ENCODE peak calls at places on chromosomes 5 and 9, in seven cellular contexts. Q is aorta, T is tibial nerve, M is keratinocyte, C is PC-3, O is kidney epithelial cell, V is hepatocyte. G is an unnamed sample. For H3K27me3, the result is how much of the 10 kb centered on the place peaks cover.

GRCh38 chr9:131402738-131403492 is 9.0 kb downstream of the PRRC2B start:
- DNase-seq in M (no peak), V (peak), Q (peak), T (peak), C (peak), O (peak), G (peak)

GRCh38 chr9:21070171-21070571 is 7.6 kb downstream of the IFNB1 start:
- DNase-seq in C (peak), T (no peak), M (peak), O (peak), V (peak), Q (peak), G (peak)

GRCh38 chr5:179231309-179231708 is 114.0 kb downstream of the ADAMTS2 start:
- DNase-seq in T (no peak), O (no peak), M (no peak), C (no peak), Q (no peak), V (no peak), G (no peak)

GRCh38 chr9:14198544-14199510 is 115.1 kb downstream of the NFIB start:
- DNase-seq in V (no peak), O (no peak), T (peak), Q (peak), M (no peak), C (no peak), G (peak)

GRCh38 chr5:35242695-35243258 is 12.5 kb upstream of the PRLR start:
- DNase-seq in O (no peak), V (no peak), M (no peak), T (no peak), C (no peak), Q (no peak), G (no peak)

GRCh38 chr5:170633235-170634041 is 129.6 kb downstream of the KCNIP1 start:
- DNase-seq in Q (no peak), M (no peak), V (peak), C (peak), O (peak), T (no peak), G (peak)

GRCh38 chr5:160280384-160281090 is 31.8 kb downstream of the CCNJL start:
- DNase-seq in M (no peak), C (no peak), V (no peak), Q (no peak), T (no peak), O (no peak), G (no peak)

GRCh38 chr9:106753155-106753671 is 109.8 kb upstream of the ZNF462 start:
- DNase-seq in Q (no peak), O (no peak), C (no peak), V (no peak), T (no peak), M (no peak), G (no peak)

GRCh38 chr9:98168952-98169488 is 23.4 kb downstream of the CORO2A start:
- DNase-seq in Q (no peak), M (no peak), C (peak), O (no peak), V (peak), T (peak), G (no peak)

GRCh38 chr9:90925581-90926257 is 124.1 kb downstream of the SYK start:
- DNase-seq in O (peak), C (no peak), Q (no peak), M (no peak), V (peak), T (no peak), G (no peak)

GRCh38 chr5:77200663-77201062 is 9.8 kb upstream of the PDE8B start:
- DNase-seq in V (no peak), M (no peak), Q (no peak), T (no peak), O (no peak), C (no peak), G (no peak)

GRCh38 chr9:111039203-111039907 is 1.1 kb upstream of the LPAR1 start:
- DNase-seq in O (no peak), V (peak), T (no peak), Q (no peak), M (no peak), C (no peak), G (no peak)

GRCh38 chr9:129109952-129110739 is 447 bp downstream of the CRAT start:
- DNase-seq in C (no peak), T (no peak), Q (peak), O (no peak), M (no peak), V (peak), G (no peak)

GRCh38 chr5:149007174-149007573 is 55.7 kb downstream of the SH3TC2 start:
- DNase-seq in O (no peak), M (no peak), C (peak), V (no peak), Q (no peak), T (no peak), G (no peak)

GRCh38 chr5:130955041-130955440 is 210.0 kb downstream of the HINT1 start:
- DNase-seq in C (no peak), V (no peak), O (no peak), M (no peak), T (no peak), Q (no peak), G (no peak)

GRCh38 chr5:150113047-150113744 is 26.8 kb upstream of the CSF1R start:
- DNase-seq in Q (peak), V (peak), O (no peak), T (peak), M (no peak), C (peak), G (peak)

GRCh38 chr9:114467226-114467750 is 38.0 kb downstream of the WHRN start:
- DNase-seq in Q (no peak), T (no peak), O (no peak), C (no peak), M (no peak), V (no peak), G (no peak)

GRCh38 chr9:126979461-126979860 is 64.9 kb downstream of the RALGPS1 start:
- DNase-seq in Q (no peak), O (no peak), T (no peak), M (no peak), V (no peak), C (no peak), G (no peak)

GRCh38 chr5:149153751-149154610 is 12.7 kb downstream of the ABLIM3 start:
- DNase-seq in T (no peak), M (no peak), C (no peak), V (peak), Q (peak), O (no peak), G (peak)

GRCh38 chr9:15936316-15936869 is 383.6 kb downstream of the CCDC171 start:
- DNase-seq in T (no peak), O (no peak), C (peak), M (no peak), V (no peak), Q (peak), G (peak)

GRCh38 chr9:128912270-128912853 is 8.4 kb upstream of the PHYHD1 start:
- DNase-seq in O (peak), M (peak), C (peak), Q (no peak), T (no peak), V (peak), G (peak)

GRCh38 chr9:88387035-88387732 is 1.1 kb upstream of the SPIN1 start:
- DNase-seq in C (peak), T (no peak), M (no peak), V (peak), Q (no peak), O (no peak), G (peak)

GRCh38 chr9:134163374-134164196 is 779 bp downstream of the RNU6ATAC start:
- DNase-seq in C (peak), V (peak), Q (peak), O (no peak), M (no peak), T (peak), G (no peak)

GRCh38 chr5:111553889-111554288 is 41.6 kb upstream of the STARD4 start:
- DNase-seq in T (no peak), O (no peak), Q (no peak), M (no peak), C (no peak), V (no peak), G (no peak)

GRCh38 chr5:15384176-15384575 is 115.8 kb upstream of the FBXL7 start:
- DNase-seq in M (no peak), T (no peak), V (no peak), C (no peak), O (no peak), Q (no peak), G (no peak)

GRCh38 chr5:57072218-57072892 is 101.5 kb upstream of the GPBP1 start:
- DNase-seq in M (no peak), V (no peak), C (no peak), O (no peak), Q (no peak), T (no peak), G (no peak)

GRCh38 chr5:78569441-78569840 is 79.1 kb downstream of the LHFPL2 start:
- DNase-seq in Q (peak), M (no peak), O (peak), C (no peak), V (peak), T (peak), G (peak)

GRCh38 chr5:1517838-1518237 is 5.9 kb downstream of the LPCAT1 start:
- DNase-seq in T (peak), V (no peak), M (no peak), Q (peak), C (no peak), O (no peak), G (peak)

GRCh38 chr5:111584651-111585050 is 72.3 kb upstream of the STARD4 start:
- DNase-seq in O (peak), M (no peak), T (no peak), V (peak), C (peak), Q (no peak), G (peak)

GRCh38 chr5:125888358-125888757 is 534.9 kb upstream of the GRAMD2B start:
- DNase-seq in C (no peak), M (no peak), T (no peak), Q (no peak), O (no peak), V (no peak), G (no peak)

GRCh38 chr5:55924744-55925143 is 70.0 kb downstream of the IL6ST start:
- DNase-seq in C (no peak), V (no peak), M (no peak), O (no peak), Q (no peak), T (no peak), G (no peak)

GRCh38 chr5:179336126-179336870 is 9.0 kb downstream of the ADAMTS2 start:
- DNase-seq in O (no peak), C (no peak), T (no peak), Q (peak), V (no peak), M (no peak), G (no peak)

GRCh38 chr5:149039501-149039900 is 23.4 kb downstream of the SH3TC2 start:
- DNase-seq in C (no peak), T (no peak), Q (no peak), M (no peak), V (no peak), O (no peak), G (no peak)

GRCh38 chr9:111429175-111429574 is 55.0 kb downstream of the ECPAS start:
- DNase-seq in T (no peak), O (no peak), M (no peak), C (peak), V (no peak), Q (no peak), G (no peak)

DNA sequence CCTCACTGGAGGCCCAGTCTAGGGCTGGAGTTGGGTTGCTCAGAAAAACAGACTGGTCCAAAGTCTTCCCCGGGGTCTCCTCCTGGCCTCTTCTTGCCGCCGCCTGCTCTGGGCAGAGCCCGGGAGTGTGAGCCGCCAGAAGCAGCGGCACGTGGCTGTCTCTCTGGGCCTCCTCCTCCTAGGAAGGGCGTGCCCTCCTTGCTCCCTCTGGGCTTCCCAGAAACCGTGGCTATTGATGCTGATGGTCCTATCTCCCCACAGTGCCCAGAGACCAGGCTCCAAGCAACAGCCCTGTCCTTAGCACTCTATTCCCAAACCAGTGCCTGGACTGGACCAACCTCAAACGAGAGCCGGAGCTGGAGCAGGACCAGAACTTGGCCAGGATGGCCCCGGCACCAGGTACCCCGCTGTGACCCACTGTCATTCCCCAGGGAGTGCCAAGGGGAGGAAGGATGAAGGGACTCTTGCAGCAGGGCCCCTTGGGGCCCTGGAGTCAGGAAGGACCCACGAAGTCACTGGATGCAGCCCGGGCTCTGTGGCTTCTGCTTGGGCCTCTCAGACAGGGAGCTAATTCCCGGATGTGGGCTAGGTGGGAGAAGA is 8.6 kb downstream of the GFI1B start:
- DNase-seq in M (no peak), T (no peak), Q (no peak), O (no peak), V (no peak), C (no peak), G (no peak)
- H3K27me3 ChIP-seq in M (under half), T (under half), Q (under half), O (under half), V (under half), C (under half), G (under half)

GRCh38 chr9:83535736-83536135 is 2.5 kb downstream of the FRMD3 start:
- DNase-seq in O (no peak), M (no peak), V (no peak), C (no peak), T (no peak), Q (no peak), G (no peak)

GRCh38 chr9:83536332-83536731 is 1.9 kb downstream of the FRMD3 start:
- DNase-seq in V (no peak), C (no peak), T (no peak), O (no peak), M (no peak), Q (no peak), G (no peak)

GRCh38 chr9:83538172-83538889 is at the start of gene FRMD3:
- DNase-seq in V (peak), C (peak), M (no peak), T (peak), Q (peak), O (peak), G (peak)

GRCh38 chr9:83538890-83539238 is 663 bp upstream of the FRMD3 start:
- DNase-seq in Q (no peak), M (no peak), C (no peak), V (no peak), T (no peak), O (no peak), G (no peak)

GRCh38 chr9:83537331-83538171 is 650 bp downstream of the FRMD3 start:
- DNase-seq in O (no peak), T (no peak), V (peak), Q (no peak), C (no peak), M (no peak), G (no peak)
- H3K27me3 ChIP-seq in O (under half), T (under half), V (under half), Q (under half), C (under half), M (under half), G (under half)

GRCh38 chr5:116574682-116575634 is at the start of gene SEMA6A:
- DNase-seq in C (peak), O (peak), T (peak), M (peak), V (peak), Q (peak), G (peak)
- H3K27me3 ChIP-seq in C (half or more), O (under half), T (under half), M (under half), V (under half), Q (under half), G (half or more)

GRCh38 chr5:73292816-73293459 is 119.9 kb downstream of the TMEM174 start:
- DNase-seq in V (no peak), Q (no peak), C (no peak), T (no peak), M (no peak), O (no peak), G (no peak)
- H3K27me3 ChIP-seq in V (under half), Q (under half), C (under half), T (under half), M (under half), O (under half), G (under half)

DNA sequence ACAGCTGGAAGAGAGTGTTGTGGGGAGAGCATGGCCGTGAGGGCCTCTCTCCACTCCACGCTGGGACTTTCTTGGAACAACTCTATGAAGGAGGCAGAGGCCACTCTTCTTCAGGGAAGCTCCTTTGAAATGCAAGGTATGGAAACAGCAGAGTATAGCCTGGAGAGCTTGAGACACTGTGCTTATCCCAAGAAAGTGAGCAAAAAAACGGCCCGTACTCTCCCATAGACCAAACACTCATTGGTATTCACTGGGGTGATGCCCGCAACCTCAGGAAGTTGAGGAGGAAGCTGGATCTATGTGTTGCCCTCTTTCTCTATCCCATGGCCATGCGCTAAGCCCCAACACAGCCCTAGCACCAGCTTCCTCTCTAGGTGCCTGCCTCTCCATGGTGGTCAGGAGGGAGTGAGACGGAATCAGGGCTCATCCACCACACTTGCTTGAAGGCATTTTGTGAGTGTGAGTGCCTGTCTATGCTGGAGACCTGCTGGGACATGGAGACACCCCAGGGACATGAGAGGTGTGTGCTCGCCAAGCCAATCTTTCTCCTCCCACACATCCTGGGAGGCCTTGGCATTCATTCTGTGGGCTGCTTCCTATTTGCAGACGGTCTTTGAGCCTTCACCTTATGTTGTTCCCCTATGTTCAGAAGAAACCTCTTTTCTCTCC is 616.6 kb downstream of the IRX1 start:
- DNase-seq in V (no peak), M (no peak), C (no peak), Q (no peak), T (no peak), O (no peak), G (no peak)
- H3K27me3 ChIP-seq in V (under half), M (under half), C (under half), Q (under half), T (under half), O (under half), G (under half)

DNA sequence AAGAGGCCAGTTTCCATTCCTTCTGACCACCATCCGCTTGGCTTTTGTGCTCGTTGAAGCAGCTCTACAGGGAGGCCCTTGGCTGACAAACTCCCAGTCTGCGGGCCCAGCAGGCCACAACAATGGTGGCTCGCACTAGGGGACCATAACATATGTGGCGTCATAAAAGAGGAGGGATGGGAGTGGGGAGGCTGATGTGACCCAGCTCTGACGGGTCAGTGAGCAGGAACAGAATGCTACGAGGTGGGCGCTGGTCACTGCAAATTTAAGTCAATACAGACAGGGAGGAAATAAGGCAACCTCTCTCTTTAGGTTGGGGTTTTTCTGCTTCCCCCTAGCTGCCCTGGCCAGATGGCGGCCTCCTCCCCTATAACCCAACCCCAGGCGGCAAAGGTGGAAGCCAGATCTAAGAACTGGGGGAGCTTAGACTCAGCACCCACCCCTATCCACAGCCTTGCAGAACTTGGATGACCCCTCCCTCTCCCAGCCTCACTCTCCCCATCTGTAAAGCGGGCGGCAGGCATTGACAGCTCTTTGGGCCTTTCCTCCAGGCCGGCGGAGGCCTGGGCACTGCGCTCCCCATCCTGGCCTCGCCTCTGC is 778 bp downstream of the FRRS1L start:
- DNase-seq in V (no peak), Q (no peak), C (no peak), M (no peak), T (no peak), O (no peak), G (no peak)
- H3K27me3 ChIP-seq in V (under half), Q (under half), C (under half), M (under half), T (under half), O (under half), G (under half)

GRCh38 chr5:141713616-141714309 is 31.7 kb upstream of the ARAP3 start:
- DNase-seq in M (peak), C (peak), V (peak), T (no peak), O (no peak), Q (no peak), G (peak)
- H3K27me3 ChIP-seq in M (under half), C (under half), V (under half), T (under half), O (under half), Q (under half), G (under half)

G was measured in MG63.